ENCODE peak calls at places on chromosomes 3 and 15, in nine cellular contexts. O, D, J, Y, H, B, Q, C and I are unnamed samples.

GRCh38 chr15:92101706-92102434 is 248.4 kb downstream of the SLCO3A1 start:
- DNase-seq in Q (peak; percentile 11), D (no peak), O (no peak), Y (no peak), C (no peak), H (no peak), J (no peak), B (no peak), I (no peak)

GRCh38 chr3:15069441-15069840 is 4.3 kb upstream of the MRPS25 start:
- DNase-seq in J (no peak), B (no peak), O (no peak), C (no peak), H (no peak), Y (no peak), Q (no peak), D (no peak), I (no peak)

GRCh38 chr15:27679621-27680521 is 419.2 kb downstream of the OCA2 start:
- DNase-seq in Q (no peak), H (no peak), B (no peak), J (no peak), O (no peak), C (no peak), Y (no peak), D (peak; percentile 26), I (peak; percentile 67)

GRCh38 chr15:68299436-68299835 is 21.9 kb downstream of the FEM1B start:
- DNase-seq in O (no peak), Y (no peak), B (no peak), Q (no peak), C (no peak), D (no peak), H (no peak), J (no peak), I (no peak)

GRCh38 chr3:188439080-188439479 is 285.1 kb downstream of the LPP start:
- DNase-seq in C (no peak), H (no peak), B (no peak), D (no peak), Q (peak; percentile 46), Y (no peak), J (no peak), O (no peak), I (no peak)

GRCh38 chr3:100857863-100858262 is 135.4 kb downstream of the ABI3BP start:
- DNase-seq in H (no peak), J (no peak), D (no peak), Q (no peak), C (no peak), Y (no peak), O (no peak), B (no peak), I (no peak)

GRCh38 chr3:70120360-70120966 is 120.9 kb downstream of the SAMMSON start:
- DNase-seq in Q (peak; percentile 70), J (peak; percentile 76), C (peak; percentile 48), H (peak; percentile 10), D (peak; percentile 17), B (peak; percentile 3), Y (peak; percentile 74), O (peak; percentile 45), I (peak; percentile 73)

GRCh38 chr3:152969557-152970300 is 134.8 kb downstream of the P2RY1 start:
- DNase-seq in Q (no peak), D (no peak), C (no peak), J (no peak), O (no peak), Y (peak; percentile 64), B (no peak), H (no peak), I (no peak)

GRCh38 chr15:60528530-60528929 is 49.6 kb upstream of the ICE2 start:
- DNase-seq in D (no peak), Q (no peak), C (no peak), O (no peak), J (no peak), H (no peak), B (no peak), Y (peak; percentile 46), I (no peak)

GRCh38 chr15:97037080-97037479 is 706.6 kb downstream of the NR2F2 start:
- DNase-seq in C (no peak), H (no peak), B (no peak), Q (no peak), O (peak; percentile 4), J (no peak), Y (peak; percentile 22), D (no peak), I (no peak)

GRCh38 chr15:52217186-52217585 is 26.0 kb upstream of the GNB5 start:
- DNase-seq in O (no peak), Q (peak; percentile 30), H (no peak), B (no peak), Y (no peak), C (no peak), J (peak; percentile 23), D (no peak), I (peak; percentile 43)

GRCh38 chr3:184323696-184324095 is 9.3 kb downstream of the EIF4G1 start:
- DNase-seq in B (no peak), Q (no peak), H (no peak), O (no peak), C (no peak), Y (no peak), J (no peak), D (no peak), I (no peak)

GRCh38 chr3:12837295-12837986 is 3.9 kb downstream of the RPL32 start:
- DNase-seq in Y (no peak), D (no peak), O (no peak), C (no peak), H (no peak), J (no peak), Q (no peak), B (no peak), I (no peak)

GRCh38 chr3:133394561-133395311 is 5.1 kb upstream of the BFSP2 start:
- DNase-seq in Y (peak; percentile 11), B (no peak), C (no peak), O (no peak), D (no peak), J (no peak), H (no peak), Q (no peak), I (no peak)

GRCh38 chr3:55313701-55314100 is 173.4 kb downstream of the WNT5A start:
- DNase-seq in J (no peak), O (no peak), Y (no peak), D (no peak), C (no peak), Q (no peak), H (no peak), B (no peak), I (no peak)

GRCh38 chr3:123642182-123642956 is 57.5 kb upstream of the HACD2 start:
- DNase-seq in J (peak; percentile 77), H (peak; percentile 81), D (peak; percentile 28), B (peak; percentile 14), C (peak; percentile 91), Q (peak; percentile 70), O (peak; percentile 76), Y (peak; percentile 96), I (peak; percentile 88)

GRCh38 chr3:153330891-153331290 is 168.9 kb downstream of the RAP2B start:
- DNase-seq in J (no peak), D (no peak), B (no peak), H (no peak), O (no peak), Y (no peak), C (peak; percentile 20), Q (no peak), I (no peak)